ENCODE peak calls at places on chromosomes 12 and 14, in nine cellular contexts. One of them, this sample, is unnamed.
A peak's percentile ranks its signal among the peaks of the same experiment; 100 is the strongest.

GRCh38 chr12:128867466-128867865 is 14.2 kb downstream of the GLT1D1 start:
- DNase-seq in neural crest cell: no peak
- DNase-seq in fibroblast of mammary gland: no peak
- DNase-seq in effector CD4-positive, alpha-beta T cell: no peak
- DNase-seq in ovary: no peak
- DNase-seq in NCI-H1417: no peak
- DNase-seq in stimulated activated CD4-positive, alpha-beta T cell treated with anti-CD3 and anti-CD28 coated beads, Interleukin-4, amount 100 ng/mL, for 1 hour: no peak
- DNase-seq in lower lobe of right lung: no peak
- DNase-seq in AG20443: no peak
- DNase-seq in this sample: no peak

GRCh38 chr14:51473808-51474207 is 177.9 kb upstream of the FRMD6 start:
- DNase-seq in neural crest cell: no peak
- DNase-seq in lower lobe of right lung: no peak
- DNase-seq in ovary: no peak
- DNase-seq in stimulated activated CD4-positive, alpha-beta T cell treated with anti-CD3 and anti-CD28 coated beads, Interleukin-4, amount 100 ng/mL, for 1 hour: no peak
- DNase-seq in fibroblast of mammary gland: peak; percentile 78
- DNase-seq in effector CD4-positive, alpha-beta T cell: no peak
- DNase-seq in NCI-H1417: no peak
- DNase-seq in AG20443: no peak
- DNase-seq in this sample: no peak

GRCh38 chr14:73723799-73724621 is 9.8 kb upstream of the PNMA1 start:
- DNase-seq in effector CD4-positive, alpha-beta T cell: no peak
- DNase-seq in stimulated activated CD4-positive, alpha-beta T cell treated with anti-CD3 and anti-CD28 coated beads, Interleukin-4, amount 100 ng/mL, for 1 hour: no peak
- DNase-seq in NCI-H1417: no peak
- DNase-seq in AG20443: peak; percentile 93
- DNase-seq in ovary: peak; percentile 75
- DNase-seq in neural crest cell: no peak
- DNase-seq in fibroblast of mammary gland: peak; percentile 99
- DNase-seq in lower lobe of right lung: peak; percentile 79
- DNase-seq in this sample: no peak

GRCh38 chr12:113161415-113162016 is 12.0 kb downstream of the CFAP73 start:
- DNase-seq in neural crest cell: peak; percentile 40
- DNase-seq in fibroblast of mammary gland: no peak
- DNase-seq in AG20443: no peak
- DNase-seq in effector CD4-positive, alpha-beta T cell: no peak
- DNase-seq in lower lobe of right lung: no peak
- DNase-seq in ovary: no peak
- DNase-seq in NCI-H1417: peak; percentile 96
- DNase-seq in stimulated activated CD4-positive, alpha-beta T cell treated with anti-CD3 and anti-CD28 coated beads, Interleukin-4, amount 100 ng/mL, for 1 hour: peak; percentile 16
- DNase-seq in this sample: peak; percentile 89

GRCh38 chr12:41018010-41018409 is 170.1 kb upstream of the PDZRN4 start:
- DNase-seq in ovary: no peak
- DNase-seq in neural crest cell: no peak
- DNase-seq in fibroblast of mammary gland: no peak
- DNase-seq in AG20443: no peak
- DNase-seq in effector CD4-positive, alpha-beta T cell: no peak
- DNase-seq in lower lobe of right lung: no peak
- DNase-seq in stimulated activated CD4-positive, alpha-beta T cell treated with anti-CD3 and anti-CD28 coated beads, Interleukin-4, amount 100 ng/mL, for 1 hour: no peak
- DNase-seq in NCI-H1417: no peak
- DNase-seq in this sample: peak; percentile 50

GRCh38 chr12:50999139-50999538 is 27.0 kb downstream of the SLC11A2 start:
- DNase-seq in fibroblast of mammary gland: no peak
- DNase-seq in ovary: no peak
- DNase-seq in NCI-H1417: no peak
- DNase-seq in AG20443: no peak
- DNase-seq in neural crest cell: no peak
- DNase-seq in effector CD4-positive, alpha-beta T cell: no peak
- DNase-seq in lower lobe of right lung: no peak
- DNase-seq in stimulated activated CD4-positive, alpha-beta T cell treated with anti-CD3 and anti-CD28 coated beads, Interleukin-4, amount 100 ng/mL, for 1 hour: no peak
- DNase-seq in this sample: no peak

GRCh38 chr12:121505513-121505912 is 75.3 kb downstream of the KDM2B start:
- DNase-seq in lower lobe of right lung: no peak
- DNase-seq in stimulated activated CD4-positive, alpha-beta T cell treated with anti-CD3 and anti-CD28 coated beads, Interleukin-4, amount 100 ng/mL, for 1 hour: no peak
- DNase-seq in effector CD4-positive, alpha-beta T cell: no peak
- DNase-seq in ovary: no peak
- DNase-seq in NCI-H1417: no peak
- DNase-seq in AG20443: peak; percentile 72
- DNase-seq in fibroblast of mammary gland: peak; percentile 21
- DNase-seq in neural crest cell: no peak
- DNase-seq in this sample: no peak

GRCh38 chr14:59123975-59124374 is 64.5 kb upstream of the DAAM1 start:
- DNase-seq in effector CD4-positive, alpha-beta T cell: no peak
- DNase-seq in stimulated activated CD4-positive, alpha-beta T cell treated with anti-CD3 and anti-CD28 coated beads, Interleukin-4, amount 100 ng/mL, for 1 hour: no peak
- DNase-seq in lower lobe of right lung: no peak
- DNase-seq in NCI-H1417: peak; percentile 22
- DNase-seq in fibroblast of mammary gland: peak; percentile 46
- DNase-seq in AG20443: peak; percentile 24
- DNase-seq in ovary: no peak
- DNase-seq in neural crest cell: no peak
- DNase-seq in this sample: peak; percentile 42

GRCh38 chr12:29725587-29726320 is 58.0 kb downstream of the TMTC1 start:
- DNase-seq in fibroblast of mammary gland: peak; percentile 95
- DNase-seq in NCI-H1417: peak; percentile 57
- DNase-seq in stimulated activated CD4-positive, alpha-beta T cell treated with anti-CD3 and anti-CD28 coated beads, Interleukin-4, amount 100 ng/mL, for 1 hour: no peak
- DNase-seq in effector CD4-positive, alpha-beta T cell: no peak
- DNase-seq in neural crest cell: no peak
- DNase-seq in AG20443: no peak
- DNase-seq in lower lobe of right lung: no peak
- DNase-seq in ovary: peak; percentile 77
- DNase-seq in this sample: no peak